ENCODE peak calls at places on chromosomes 4 and X, in six cellular contexts. J, K, B, C, M and F are unnamed samples.

GRCh38 chr4:27024807-27025206 is 164.2 kb downstream of the STIM2 start:
- DNase-seq in C (no peak), B (no peak), M (no peak), K (no peak), J (no peak), F (peak)

GRCh38 chr4:29726938-29727337 is 993.2 kb upstream of the PCDH7 start:
- DNase-seq in M (no peak), J (no peak), C (no peak), B (no peak), K (no peak), F (no peak)

GRCh38 chr4:77582151-77582550 is 23.5 kb upstream of the CXCL13 start:
- DNase-seq in C (no peak), B (no peak), K (no peak), M (no peak), J (no peak), F (no peak)

GRCh38 chr4:7416745-7417432 is 17.8 kb downstream of the PSAPL1 start:
- DNase-seq in C (no peak), K (no peak), M (peak), J (no peak), B (peak), F (no peak)

GRCh38 chrX:30906726-30907125 is 17.7 kb upstream of the TAB3 start:
- DNase-seq in M (no peak), B (no peak), C (peak), K (no peak), J (no peak), F (peak)

GRCh38 chr4:118942465-118942864 is 53.8 kb downstream of the SYNPO2 start:
- DNase-seq in B (no peak), M (no peak), C (peak), K (no peak), J (no peak), F (peak)

GRCh38 chr4:128558896-128559669 is 250.4 kb upstream of the JADE1 start:
- DNase-seq in C (peak), B (no peak), J (peak), M (no peak), K (no peak), F (peak)

GRCh38 chr4:30839583-30840520 is 119.7 kb downstream of the PCDH7 start:
- DNase-seq in J (no peak), M (no peak), K (no peak), B (no peak), C (peak), F (peak)

GRCh38 chr4:41339812-41340809 is 83.4 kb downstream of the UCHL1 start:
- DNase-seq in J (no peak), B (no peak), C (peak), K (no peak), M (no peak), F (peak)

GRCh38 chr4:75080888-75081287 is 148.0 kb downstream of the PARM1 start:
- DNase-seq in J (peak), B (no peak), C (no peak), M (no peak), K (no peak), F (no peak)

GRCh38 chrX:133926099-133926498 is 59.3 kb downstream of the GPC3 start:
- DNase-seq in B (no peak), M (no peak), C (no peak), J (no peak), K (no peak), F (no peak)

GRCh38 chr4:108619372-108620100 is 840 bp upstream of the RPL34 start:
- DNase-seq in K (no peak), M (no peak), C (no peak), B (no peak), J (no peak), F (no peak)

GRCh38 chrX:134173541-134174272 is 63.3 kb upstream of the CCDC160 start:
- DNase-seq in C (no peak), J (no peak), K (no peak), B (no peak), M (no peak), F (no peak)

GRCh38 chr4:2256156-2256731 is 5.7 kb downstream of the MXD4 start:
- DNase-seq in C (no peak), M (peak), J (no peak), B (peak), K (peak), F (peak)

GRCh38 chr4:31370866-31371465 is 650.8 kb downstream of the PCDH7 start:
- DNase-seq in K (no peak), B (no peak), C (peak), J (peak), M (no peak), F (peak)

GRCh38 chr4:10095296-10095991 is 21.2 kb downstream of the WDR1 start:
- DNase-seq in M (no peak), K (no peak), B (no peak), C (no peak), J (peak), F (no peak)

GRCh38 chr4:76772498-76773106 is 125.3 kb downstream of the SOWAHB start:
- DNase-seq in J (peak), C (peak), M (no peak), K (no peak), B (no peak), F (peak)

GRCh38 chr4:560731-561211 is 15.3 kb downstream of the TMEM271 start:
- DNase-seq in C (no peak), B (no peak), K (no peak), M (peak), J (no peak), F (no peak)

GRCh38 chrX:122913134-122913533 is 270.9 kb upstream of the GRIA3 start:
- DNase-seq in J (peak), K (no peak), B (no peak), M (no peak), C (no peak), F (no peak)

GRCh38 chr4:76341063-76341462 is 34.5 kb downstream of the STBD1 start:
- DNase-seq in J (no peak), C (peak), M (no peak), K (no peak), B (no peak), F (peak)

GRCh38 chr4:22515145-22515887 is 550 bp downstream of the ADGRA3 start:
- DNase-seq in J (peak), K (peak), M (peak), B (peak), C (peak), F (peak)

GRCh38 chr4:42915484-42915883 is 23.0 kb downstream of the GRXCR1 start:
- DNase-seq in C (no peak), J (no peak), M (no peak), B (no peak), K (no peak), F (no peak)

GRCh38 chrX:54931107-54931506 is 10.5 kb downstream of the TRO start:
- DNase-seq in M (no peak), K (no peak), C (no peak), B (no peak), J (no peak), F (no peak)

GRCh38 chrX:54934058-54934457 is 13.4 kb downstream of the TRO start:
- DNase-seq in K (no peak), M (no peak), C (no peak), B (no peak), J (no peak), F (no peak)

GRCh38 chrX:54930291-54931049 is 9.8 kb downstream of the TRO start:
- DNase-seq in K (no peak), B (no peak), C (no peak), J (no peak), M (no peak), F (no peak)

GRCh38 chrX:54934890-54935289 is 14.3 kb downstream of the TRO start:
- DNase-seq in M (no peak), J (no peak), K (no peak), B (no peak), C (no peak), F (no peak)

DNA sequence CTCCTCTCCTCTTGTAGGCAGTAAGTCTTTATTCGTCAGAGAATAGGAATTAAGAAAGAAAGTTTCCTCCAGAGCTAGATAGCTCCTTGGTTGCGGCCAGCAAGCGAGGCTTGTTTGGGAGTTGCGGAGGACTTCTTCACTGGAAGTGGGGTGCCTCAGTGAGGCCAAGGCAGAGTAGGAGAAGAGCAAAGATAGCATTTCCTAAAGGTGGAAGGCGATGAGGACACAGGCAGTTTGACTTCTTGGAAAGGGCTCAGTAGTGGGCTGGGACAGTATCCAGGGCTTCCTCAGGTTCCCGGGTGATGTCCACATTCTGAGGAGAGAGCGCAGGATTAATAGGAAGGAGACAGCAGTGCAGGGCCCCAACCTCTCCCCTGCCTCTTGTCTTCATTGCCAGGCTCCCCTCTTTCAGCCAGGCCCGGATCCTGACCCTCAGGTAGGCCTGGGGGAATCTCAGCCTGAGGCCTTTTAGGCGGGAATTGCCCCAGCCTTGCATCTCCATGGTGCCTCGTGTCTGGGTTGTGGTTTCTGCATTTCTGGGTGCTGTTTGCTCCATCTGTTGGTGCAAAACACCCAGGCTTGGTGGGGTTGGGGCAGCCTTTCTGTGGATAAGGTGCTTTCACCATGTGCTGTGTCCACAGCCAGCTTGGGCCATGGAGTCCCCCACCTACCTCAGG is 12.7 kb downstream of the TRO start:
- DNase-seq in K (no peak), C (no peak), B (no peak), J (no peak), M (no peak), F (no peak)
- TF ChIP-seq CTCF in K (no peak), C (no peak), B (no peak), J (no peak), M (no peak), F (no peak)

GRCh38 chr4:56425518-56425917 is 9.9 kb downstream of the PPAT start:
- DNase-seq in B (no peak), C (no peak), J (no peak), K (no peak), M (no peak), F (no peak)
- H3K4me3 ChIP-seq in B (no peak), C (no peak), J (no peak), K (no peak), M (no peak), F (no peak)

DNA sequence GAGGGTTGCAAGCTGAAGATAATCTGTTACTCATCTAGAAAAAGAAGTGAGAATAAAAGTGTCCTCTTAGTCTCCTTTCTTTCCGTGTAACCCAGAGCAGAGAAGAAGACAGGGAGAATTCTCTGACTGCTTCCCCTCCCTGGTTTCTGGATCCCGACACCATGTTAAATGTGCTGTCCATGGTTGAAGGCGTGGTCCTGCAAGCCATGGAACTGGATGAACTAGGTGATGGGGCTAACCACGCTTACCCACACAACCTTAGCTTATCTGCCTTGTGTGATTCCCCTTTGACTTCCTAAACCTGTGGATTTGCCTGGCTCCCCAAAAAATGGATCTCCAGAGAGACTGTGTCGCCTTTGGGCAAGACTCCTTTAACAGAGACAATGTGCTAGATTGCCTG is 907.6 kb downstream of the FSTL5 start:
- DNase-seq in M (no peak), J (no peak), C (no peak), K (no peak), B (no peak), F (no peak)
- TF ChIP-seq CTCF in M (no peak), J (no peak), C (no peak), K (no peak), B (no peak), F (no peak)

GRCh38 chrX:70444326-70445196 is at the start of gene DLG3:
- DNase-seq in B (no peak), M (peak), C (peak), J (no peak), K (no peak), F (peak)
- H3K4me3 ChIP-seq in B (peak), M (no peak), C (peak), J (peak), K (no peak), F (no peak)

GRCh38 chr4:44927361-44928061 is 201.2 kb upstream of the GNPDA2 start:
- DNase-seq in C (peak), K (no peak), M (no peak), B (no peak), J (peak), F (peak)
- TF ChIP-seq CTCF in C (peak), K (no peak), M (no peak), B (peak), J (peak), F (peak)

GRCh38 chr4:38174811-38175210 is 214.6 kb downstream of the PTTG2 start:
- DNase-seq in K (no peak), M (no peak), J (no peak), B (no peak), C (peak), F (no peak)

GRCh38 chr4:38177792-38178665 is 217.8 kb downstream of the PTTG2 start:
- DNase-seq in C (no peak), J (peak), M (peak), B (peak), K (peak), F (peak)

GRCh38 chr4:38179690-38180299 is 219.6 kb downstream of the PTTG2 start:
- DNase-seq in B (peak), C (peak), M (peak), J (peak), K (peak), F (peak)

GRCh38 chr4:38178666-38178995 is 218.4 kb downstream of the PTTG2 start:
- DNase-seq in M (no peak), J (no peak), B (no peak), K (no peak), C (no peak), F (no peak)

DNA sequence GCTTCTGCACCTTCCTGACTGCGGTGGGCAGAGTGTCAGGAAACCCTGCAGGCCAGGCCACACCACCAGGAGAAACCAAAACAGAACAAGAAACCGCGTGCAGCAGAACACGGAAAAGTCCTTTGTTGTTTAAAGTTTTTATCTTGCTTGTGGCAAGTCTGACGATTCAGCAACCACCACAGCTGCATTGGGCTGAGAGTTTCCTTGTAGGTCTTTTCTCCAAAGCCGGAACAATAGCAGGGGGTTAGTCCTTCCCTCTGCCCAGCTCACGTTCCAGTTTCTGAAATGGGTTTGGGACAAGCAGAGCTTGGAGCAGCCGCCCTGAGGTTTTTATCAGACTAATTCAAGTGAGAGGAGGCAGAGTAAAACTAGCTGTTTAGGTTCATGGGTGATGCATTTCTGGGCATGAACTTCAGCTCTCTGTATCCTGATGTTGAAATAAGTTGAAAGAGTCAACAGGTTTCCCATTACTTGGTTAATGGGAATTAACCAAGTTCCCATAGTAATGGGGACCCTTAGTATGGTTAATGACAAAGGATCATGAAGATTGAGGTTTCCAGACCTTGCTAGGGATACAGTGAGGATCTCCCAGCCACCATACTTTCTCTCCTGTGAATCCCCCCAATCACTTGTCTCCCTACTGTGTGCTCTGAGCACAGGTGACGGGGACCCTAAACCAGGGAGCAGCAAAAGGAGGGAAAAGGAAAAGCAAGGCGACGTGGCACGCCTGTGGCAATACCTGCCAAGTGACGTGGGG is 217.0 kb downstream of the PTTG2 start:
- DNase-seq in B (no peak), J (peak), M (no peak), K (peak), C (peak), F (peak)
- H3K4me3 ChIP-seq in B (no peak), J (peak), M (no peak), K (no peak), C (no peak), F (no peak)

GRCh38 chr4:155805016-155805415 is 46.2 kb downstream of the GUCY1B1 start:
- DNase-seq in C (peak), J (no peak), K (no peak), M (no peak), B (no peak), F (peak)

GRCh38 chr4:155802573-155802972 is 43.8 kb downstream of the GUCY1B1 start:
- DNase-seq in B (no peak), C (peak), M (no peak), K (no peak), J (no peak), F (no peak)

GRCh38 chr4:155799794-155800123 is 40.9 kb downstream of the GUCY1B1 start:
- DNase-seq in M (no peak), B (no peak), C (no peak), J (no peak), K (no peak), F (no peak)

GRCh38 chr4:155799106-155799793 is 40.4 kb downstream of the GUCY1B1 start:
- DNase-seq in J (no peak), M (no peak), B (no peak), C (peak), K (no peak), F (no peak)

GRCh38 chr4:155800685-155801343 is 42.0 kb downstream of the GUCY1B1 start:
- DNase-seq in M (no peak), B (no peak), J (no peak), K (no peak), C (no peak), F (no peak)
- TF ChIP-seq CTCF in M (no peak), B (no peak), J (no peak), K (no peak), C (no peak), F (no peak)

GRCh38 chr4:88230953-88231835 is 53.2 kb downstream of the PPM1K start:
- DNase-seq in M (no peak), B (no peak), K (no peak), C (peak), J (no peak), F (peak)
- H3K4me3 ChIP-seq in M (no peak), B (peak), K (no peak), C (peak), J (no peak), F (peak)

GRCh38 chr4:106854970-106855369 is 181.1 kb downstream of the DKK2 start:
- DNase-seq in C (no peak), B (no peak), M (no peak), J (no peak), K (no peak), F (no peak)
- TF ChIP-seq CTCF in C (no peak), B (no peak), M (no peak), J (no peak), K (no peak), F (no peak)

DNA sequence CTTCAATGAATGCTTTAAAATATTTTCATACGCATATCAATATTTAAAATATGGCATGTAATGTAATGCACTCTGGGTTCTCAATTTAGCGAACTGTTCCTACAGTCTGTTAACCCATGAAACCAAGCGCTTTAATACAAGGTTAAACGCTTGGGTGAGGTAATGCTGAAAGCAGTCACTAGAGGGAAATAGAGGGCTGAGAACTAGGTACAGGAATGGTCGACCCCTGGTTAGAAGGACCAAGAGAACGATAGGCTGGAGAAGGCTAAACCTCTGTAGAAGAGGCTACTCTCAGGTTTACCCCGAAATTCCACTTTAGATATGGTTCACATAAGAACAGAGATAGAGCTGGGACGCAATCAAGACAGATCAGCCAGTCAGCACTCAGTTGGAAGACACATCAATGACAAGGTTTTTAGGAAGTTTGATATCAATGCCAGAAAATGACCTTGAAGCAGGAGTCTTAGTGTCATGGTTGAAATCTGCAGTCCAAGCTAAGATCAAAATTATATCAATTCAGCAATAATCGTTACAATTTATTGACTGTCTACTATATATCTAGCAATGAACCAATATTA is 26.9 kb downstream of the ARSJ start:
- DNase-seq in C (peak), K (no peak), B (no peak), J (peak), M (no peak), F (peak)
- H3K4me3 ChIP-seq in C (no peak), K (no peak), B (no peak), J (no peak), M (no peak), F (no peak)